ENCODE peak calls at places on chromosomes 7 and 10, in nine cellular contexts. One of them, this sample, is unnamed.

GRCh38 chr7:135326636-135327280 is 93.1 kb downstream of the STRA8 start:
- DNase-seq in uterus: no peak
- DNase-seq in transverse colon: no peak
- DNase-seq in thyroid gland: no peak
- DNase-seq in H54: no peak
- DNase-seq in A549: no peak
- DNase-seq in spleen: no peak
- DNase-seq in right lobe of liver: no peak
- DNase-seq in esophagus squamous epithelium: no peak
- DNase-seq in this sample: no peak

GRCh38 chr7:30795161-30795943 is 24.1 kb downstream of the MINDY4 start:
- DNase-seq in uterus: no peak
- DNase-seq in transverse colon: no peak
- DNase-seq in thyroid gland: peak; percentile 58
- DNase-seq in H54: no peak
- DNase-seq in A549: no peak
- DNase-seq in spleen: no peak
- DNase-seq in right lobe of liver: no peak
- DNase-seq in esophagus squamous epithelium: no peak
- DNase-seq in this sample: no peak

GRCh38 chr10:86043236-86043635 is 323.4 kb downstream of the GRID1 start:
- DNase-seq in uterus: no peak
- DNase-seq in transverse colon: no peak
- DNase-seq in thyroid gland: no peak
- DNase-seq in H54: no peak
- DNase-seq in A549: no peak
- DNase-seq in spleen: no peak
- DNase-seq in right lobe of liver: no peak
- DNase-seq in esophagus squamous epithelium: no peak
- DNase-seq in this sample: no peak

GRCh38 chr7:131506597-131506996 is 49.8 kb downstream of the PODXL start:
- DNase-seq in uterus: no peak
- DNase-seq in transverse colon: no peak
- DNase-seq in thyroid gland: no peak
- DNase-seq in H54: no peak
- DNase-seq in A549: no peak
- DNase-seq in spleen: no peak
- DNase-seq in right lobe of liver: no peak
- DNase-seq in esophagus squamous epithelium: no peak
- DNase-seq in this sample: peak; percentile 60

GRCh38 chr10:57925045-57925444 is 342.6 kb downstream of the IPMK start:
- DNase-seq in uterus: no peak
- DNase-seq in transverse colon: peak; percentile 9
- DNase-seq in thyroid gland: no peak
- DNase-seq in H54: no peak
- DNase-seq in A549: no peak
- DNase-seq in spleen: no peak
- DNase-seq in right lobe of liver: no peak
- DNase-seq in esophagus squamous epithelium: no peak
- DNase-seq in this sample: no peak

GRCh38 chr7:133165001-133165400 is 83.1 kb upstream of the CHCHD3 start:
- DNase-seq in uterus: no peak
- DNase-seq in transverse colon: no peak
- DNase-seq in thyroid gland: no peak
- DNase-seq in H54: no peak
- DNase-seq in A549: no peak
- DNase-seq in spleen: no peak
- DNase-seq in right lobe of liver: no peak
- DNase-seq in esophagus squamous epithelium: no peak
- DNase-seq in this sample: no peak

GRCh38 chr10:79321951-79322350 is 25.3 kb upstream of the PPIF start:
- DNase-seq in uterus: no peak
- DNase-seq in transverse colon: no peak
- DNase-seq in thyroid gland: peak; percentile 35
- DNase-seq in H54: no peak
- DNase-seq in A549: no peak
- DNase-seq in spleen: no peak
- DNase-seq in right lobe of liver: no peak
- DNase-seq in esophagus squamous epithelium: no peak
- DNase-seq in this sample: no peak

GRCh38 chr7:129147723-129148122 is 3.2 kb downstream of the TSPAN33 start:
- DNase-seq in uterus: no peak
- DNase-seq in transverse colon: no peak
- DNase-seq in thyroid gland: no peak
- DNase-seq in H54: no peak
- DNase-seq in A549: no peak
- DNase-seq in spleen: no peak
- DNase-seq in right lobe of liver: no peak
- DNase-seq in esophagus squamous epithelium: no peak
- DNase-seq in this sample: no peak

GRCh38 chr7:78284945-78285344 is 486.4 kb downstream of the PHTF2 start:
- DNase-seq in uterus: no peak
- DNase-seq in transverse colon: no peak
- DNase-seq in thyroid gland: no peak
- DNase-seq in H54: no peak
- DNase-seq in A549: no peak
- DNase-seq in spleen: no peak
- DNase-seq in right lobe of liver: no peak
- DNase-seq in esophagus squamous epithelium: no peak
- DNase-seq in this sample: no peak

GRCh38 chr10:102492344-102492939 is 10.1 kb downstream of the ACTR1A start:
- DNase-seq in uterus: no peak
- DNase-seq in transverse colon: no peak
- DNase-seq in thyroid gland: no peak
- DNase-seq in H54: no peak
- DNase-seq in A549: no peak
- DNase-seq in spleen: peak; percentile 20
- DNase-seq in right lobe of liver: peak; percentile 18
- DNase-seq in esophagus squamous epithelium: no peak
- DNase-seq in this sample: no peak

GRCh38 chr7:152462995-152463713 is 27.4 kb upstream of the KMT2C start:
- DNase-seq in uterus: peak; percentile 66
- DNase-seq in transverse colon: no peak
- DNase-seq in thyroid gland: peak; percentile 56
- DNase-seq in H54: peak; percentile 40
- DNase-seq in A549: no peak
- DNase-seq in spleen: no peak
- DNase-seq in right lobe of liver: no peak
- DNase-seq in esophagus squamous epithelium: no peak
- DNase-seq in this sample: peak; percentile 63

GRCh38 chr7:152465118-152465387 is 29.2 kb upstream of the KMT2C start:
- DNase-seq in uterus: no peak
- DNase-seq in transverse colon: no peak
- DNase-seq in thyroid gland: no peak
- DNase-seq in H54: no peak
- DNase-seq in A549: no peak
- DNase-seq in spleen: no peak
- DNase-seq in right lobe of liver: no peak
- DNase-seq in esophagus squamous epithelium: no peak
- DNase-seq in this sample: no peak

GRCh38 chr7:152464312-152465117 is 28.7 kb upstream of the KMT2C start:
- DNase-seq in uterus: peak; percentile 74
- DNase-seq in transverse colon: peak; percentile 77
- DNase-seq in thyroid gland: peak; percentile 81
- DNase-seq in H54: peak; percentile 74
- DNase-seq in A549: peak; percentile 87
- DNase-seq in spleen: peak; percentile 96
- DNase-seq in right lobe of liver: peak; percentile 81
- DNase-seq in esophagus squamous epithelium: no peak
- DNase-seq in this sample: peak; percentile 80

GRCh38 chr7:152467225-152467624 is 31.4 kb upstream of the KMT2C start:
- DNase-seq in uterus: no peak
- DNase-seq in transverse colon: no peak
- DNase-seq in thyroid gland: no peak
- DNase-seq in H54: no peak
- DNase-seq in A549: no peak
- DNase-seq in spleen: peak; percentile 54
- DNase-seq in right lobe of liver: no peak
- DNase-seq in esophagus squamous epithelium: no peak
- DNase-seq in this sample: no peak

GRCh38 chr7:152463714-152464311 is 28.0 kb upstream of the KMT2C start:
- DNase-seq in uterus: peak; percentile 100
- DNase-seq in transverse colon: peak; percentile 100
- DNase-seq in thyroid gland: peak; percentile 100
- DNase-seq in H54: peak; percentile 97
- DNase-seq in A549: peak; percentile 99
- DNase-seq in spleen: peak; percentile 100
- DNase-seq in right lobe of liver: peak; percentile 100
- DNase-seq in esophagus squamous epithelium: peak; percentile 99
- DNase-seq in this sample: peak; percentile 100
- TF ChIP-seq POLR2A in uterus: peak; percentile 94
- TF ChIP-seq POLR2A in transverse colon: no peak
- TF ChIP-seq POLR2A in thyroid gland: peak; percentile 84
- TF ChIP-seq POLR2A in H54: peak; percentile 69
- TF ChIP-seq POLR2A in A549: peak; percentile 25
- TF ChIP-seq POLR2A in spleen: peak; percentile 90
- TF ChIP-seq POLR2A in right lobe of liver: peak; percentile 98
- TF ChIP-seq POLR2A in esophagus squamous epithelium: peak; percentile 60
- TF ChIP-seq POLR2A in this sample: peak; percentile 79

DNA sequence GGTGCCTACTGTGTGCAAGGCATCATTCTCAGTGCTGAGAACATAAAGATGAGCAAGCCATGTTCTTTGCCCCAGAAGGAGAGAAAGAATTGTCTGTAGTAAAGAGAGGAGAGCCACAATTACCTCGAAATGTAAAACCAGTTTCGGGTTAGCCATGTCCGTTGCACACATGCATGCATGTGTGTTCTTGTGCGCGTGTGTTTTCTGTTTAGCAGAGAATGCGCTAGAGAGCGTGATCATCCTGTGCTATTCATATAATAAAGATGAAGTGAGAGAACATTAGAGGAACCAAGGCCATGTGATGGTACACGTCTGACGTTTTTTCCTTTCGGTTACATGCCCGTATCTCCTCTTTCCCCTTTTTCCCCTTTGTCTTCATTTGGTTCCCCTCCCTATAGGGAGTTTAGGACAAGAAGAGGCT is 158.2 kb downstream of the CELF2 start:
- DNase-seq in uterus: no peak
- DNase-seq in transverse colon: peak; percentile 35
- DNase-seq in thyroid gland: no peak
- DNase-seq in H54: no peak
- DNase-seq in A549: no peak
- DNase-seq in spleen: no peak
- DNase-seq in right lobe of liver: no peak
- DNase-seq in esophagus squamous epithelium: no peak
- DNase-seq in this sample: peak; percentile 30
- TF ChIP-seq POLR2A in uterus: no peak
- TF ChIP-seq POLR2A in transverse colon: no peak
- TF ChIP-seq POLR2A in thyroid gland: no peak
- TF ChIP-seq POLR2A in H54: no peak
- TF ChIP-seq POLR2A in A549: no peak
- TF ChIP-seq POLR2A in spleen: no peak
- TF ChIP-seq POLR2A in right lobe of liver: peak; percentile 12
- TF ChIP-seq POLR2A in esophagus squamous epithelium: no peak
- TF ChIP-seq POLR2A in this sample: no peak

GRCh38 chr7:55533729-55534080 is 38.6 kb downstream of the VOPP1 start:
- DNase-seq in uterus: no peak
- DNase-seq in transverse colon: no peak
- DNase-seq in thyroid gland: no peak
- DNase-seq in H54: no peak
- DNase-seq in A549: no peak
- DNase-seq in spleen: no peak
- DNase-seq in right lobe of liver: no peak
- DNase-seq in esophagus squamous epithelium: no peak
- DNase-seq in this sample: no peak

GRCh38 chr7:55533050-55533728 is 39.1 kb downstream of the VOPP1 start:
- DNase-seq in uterus: no peak
- DNase-seq in transverse colon: peak; percentile 72
- DNase-seq in thyroid gland: no peak
- DNase-seq in H54: peak; percentile 65
- DNase-seq in A549: no peak
- DNase-seq in spleen: peak; percentile 85
- DNase-seq in right lobe of liver: no peak
- DNase-seq in esophagus squamous epithelium: no peak
- DNase-seq in this sample: no peak

GRCh38 chr7:55534916-55535636 is 37.2 kb downstream of the VOPP1 start:
- DNase-seq in uterus: no peak
- DNase-seq in transverse colon: no peak
- DNase-seq in thyroid gland: no peak
- DNase-seq in H54: no peak
- DNase-seq in A549: no peak
- DNase-seq in spleen: peak; percentile 83
- DNase-seq in right lobe of liver: no peak
- DNase-seq in esophagus squamous epithelium: no peak
- DNase-seq in this sample: no peak

GRCh38 chr7:55535637-55536016 is 36.7 kb downstream of the VOPP1 start:
- DNase-seq in uterus: no peak
- DNase-seq in transverse colon: no peak
- DNase-seq in thyroid gland: no peak
- DNase-seq in H54: no peak
- DNase-seq in A549: no peak
- DNase-seq in spleen: no peak
- DNase-seq in right lobe of liver: no peak
- DNase-seq in esophagus squamous epithelium: no peak
- DNase-seq in this sample: no peak

GRCh38 chr7:55534262-55534915 is 37.9 kb downstream of the VOPP1 start:
- DNase-seq in uterus: no peak
- DNase-seq in transverse colon: peak; percentile 78
- DNase-seq in thyroid gland: no peak
- DNase-seq in H54: peak; percentile 89
- DNase-seq in A549: no peak
- DNase-seq in spleen: peak; percentile 90
- DNase-seq in right lobe of liver: no peak
- DNase-seq in esophagus squamous epithelium: peak; percentile 47
- DNase-seq in this sample: peak; percentile 25
- TF ChIP-seq POLR2A in uterus: no peak
- TF ChIP-seq POLR2A in transverse colon: no peak
- TF ChIP-seq POLR2A in thyroid gland: no peak
- TF ChIP-seq POLR2A in H54: no peak
- TF ChIP-seq POLR2A in A549: no peak
- TF ChIP-seq POLR2A in spleen: no peak
- TF ChIP-seq POLR2A in right lobe of liver: no peak
- TF ChIP-seq POLR2A in esophagus squamous epithelium: no peak
- TF ChIP-seq POLR2A in this sample: no peak

DNA sequence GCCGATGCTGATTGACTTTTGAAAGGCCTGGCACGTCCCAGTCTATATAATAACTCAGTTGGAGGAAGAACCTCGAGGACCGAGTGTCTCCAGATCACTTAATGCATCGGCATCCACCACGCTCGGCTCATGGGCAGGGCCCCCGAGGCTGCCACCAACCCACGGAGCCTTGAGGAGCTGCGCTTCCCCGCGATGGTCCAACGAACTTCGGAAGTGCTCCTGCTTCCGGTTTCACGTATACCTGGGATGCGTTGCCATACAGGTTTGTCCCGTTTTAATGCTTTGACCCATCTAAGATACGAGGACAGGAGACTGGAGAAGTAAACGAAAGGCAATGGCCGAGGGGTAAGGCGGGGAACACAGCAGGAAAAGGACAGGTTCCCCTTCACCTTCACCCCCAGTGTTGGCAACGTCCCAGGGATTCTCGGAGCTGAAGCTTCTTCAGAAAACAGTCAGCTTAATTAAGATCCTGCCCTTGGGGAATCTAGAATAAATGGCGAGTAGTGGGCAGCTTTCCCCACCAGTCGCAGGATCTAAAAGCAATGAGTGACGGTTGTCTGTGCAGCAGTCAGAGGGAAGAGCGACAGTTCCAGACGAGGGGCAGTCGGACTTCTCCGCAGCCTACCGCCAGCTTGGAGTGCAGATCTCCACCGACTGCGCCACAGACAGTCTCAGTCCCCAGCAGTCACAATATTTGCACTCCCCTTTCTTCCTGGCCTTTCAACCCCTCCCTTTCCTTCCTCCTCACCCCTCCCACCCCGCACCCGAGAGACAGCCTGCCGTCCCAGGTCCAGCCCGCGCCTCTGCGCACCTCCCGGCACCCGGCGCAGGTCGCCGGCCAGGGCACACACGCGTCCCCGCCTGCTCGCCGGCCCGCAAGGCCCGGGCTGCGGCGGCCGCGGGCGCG is 10.7 kb upstream of the SP8 start:
- DNase-seq in uterus: no peak
- DNase-seq in transverse colon: no peak
- DNase-seq in thyroid gland: no peak
- DNase-seq in H54: peak; percentile 84
- DNase-seq in A549: peak; percentile 38
- DNase-seq in spleen: no peak
- DNase-seq in right lobe of liver: peak; percentile 57
- DNase-seq in esophagus squamous epithelium: no peak
- DNase-seq in this sample: no peak
- TF ChIP-seq POLR2A in uterus: no peak
- TF ChIP-seq POLR2A in transverse colon: no peak
- TF ChIP-seq POLR2A in thyroid gland: no peak
- TF ChIP-seq POLR2A in H54: peak; percentile 47
- TF ChIP-seq POLR2A in A549: no peak
- TF ChIP-seq POLR2A in spleen: no peak
- TF ChIP-seq POLR2A in right lobe of liver: no peak
- TF ChIP-seq POLR2A in esophagus squamous epithelium: no peak
- TF ChIP-seq POLR2A in this sample: no peak